ENCODE peak calls at places on chromosomes 1 and 21, in ten cellular contexts. Q is NCI-H146; X is activated naive CD8-positive, alpha-beta T cell treated with anti-CD3 and anti-CD28 coated beads for 36 hours; T is body of pancreas; D is IMR-90; U is COLO829; Z is SJSA1; B is amniotic epithelial cell; O is pancreas; W is aorta. M is an unnamed sample.
A peak's percentile ranks its signal among the peaks of the same experiment; 100 is the strongest.

GRCh38 chr1:116880952-116881351 is 28.8 kb upstream of the PTGFRN start:
- DNase-seq in T (peak; percentile 69), U (no peak), W (no peak), X (no peak), Z (no peak), D (no peak), B (no peak), Q (no peak), O (no peak), M (no peak)

GRCh38 chr1:22952694-22953391 is 19.8 kb downstream of the LACTBL1 start:
- DNase-seq in T (no peak), U (no peak), W (no peak), O (no peak), D (no peak), X (peak; percentile 6), Q (no peak), Z (no peak), B (no peak), M (no peak)

GRCh38 chr1:16717174-16718108 is 22.9 kb upstream of the RNU1-4 start:
- DNase-seq in U (no peak), T (no peak), O (peak; percentile 63), Q (no peak), W (peak; percentile 83), Z (no peak), X (no peak), D (no peak), B (no peak), M (peak; percentile 31)

GRCh38 chr1:228152097-228152917 is 2.6 kb downstream of the GJC2 start:
- DNase-seq in Q (no peak), U (no peak), B (no peak), O (peak; percentile 26), W (peak; percentile 72), D (no peak), Z (no peak), X (no peak), T (no peak), M (no peak)

GRCh38 chr1:160850541-160850940 is 12.1 kb downstream of the CD244 start:
- DNase-seq in U (no peak), D (no peak), Q (no peak), O (no peak), X (no peak), W (no peak), T (no peak), Z (no peak), B (no peak), M (no peak)

GRCh38 chr1:228735871-228736586 is 750 bp downstream of the RHOU start:
- DNase-seq in Z (peak; percentile 50), O (peak; percentile 78), U (no peak), X (peak; percentile 7), D (peak; percentile 15), B (no peak), W (peak; percentile 84), T (peak; percentile 70), Q (peak; percentile 17), M (no peak)

GRCh38 chr1:70586046-70586445 is 175.0 kb downstream of the CTH start:
- DNase-seq in O (no peak), D (no peak), W (no peak), X (no peak), Q (no peak), B (no peak), T (no peak), U (no peak), Z (no peak), M (no peak)

GRCh38 chr1:238951809-238952208 is 434.6 kb upstream of the CHRM3 start:
- DNase-seq in W (no peak), O (no peak), Q (peak; percentile 0), X (no peak), B (peak; percentile 23), Z (no peak), T (peak; percentile 13), U (peak; percentile 60), D (peak; percentile 33), M (peak; percentile 4)

GRCh38 chr1:161037661-161038522 is 872 bp downstream of the TSTD1 start:
- DNase-seq in Q (peak; percentile 46), U (no peak), O (no peak), Z (no peak), D (no peak), X (no peak), W (no peak), T (peak; percentile 59), B (no peak), M (peak; percentile 42)

GRCh38 chr1:198113302-198113701 is 43.5 kb upstream of the NEK7 start:
- DNase-seq in T (no peak), B (peak; percentile 74), O (no peak), U (no peak), W (no peak), Q (no peak), Z (no peak), D (peak; percentile 76), X (no peak), M (no peak)

GRCh38 chr1:223454959-223455358 is 61.7 kb downstream of the CCDC185 start:
- DNase-seq in D (no peak), T (no peak), X (no peak), Z (no peak), W (no peak), B (no peak), O (no peak), U (no peak), Q (no peak), M (no peak)

GRCh38 chr1:21294266-21295058 is 4.2 kb upstream of the ECE1 start:
- DNase-seq in X (peak; percentile 91), T (peak; percentile 61), D (no peak), W (no peak), U (no peak), B (no peak), Z (peak; percentile 25), O (no peak), Q (no peak), M (peak; percentile 71)

GRCh38 chr1:224637510-224637909 is 21.4 kb downstream of the CNIH3 start:
- DNase-seq in B (peak; percentile 77), D (peak; percentile 95), W (no peak), T (peak; percentile 71), Z (peak; percentile 98), Q (no peak), X (no peak), O (no peak), U (no peak), M (peak; percentile 88)

GRCh38 chr21:45443595-45444181 is 38.7 kb downstream of the COL18A1 start:
- DNase-seq in O (no peak), T (no peak), D (no peak), Q (no peak), B (no peak), Z (no peak), W (peak; percentile 71), U (no peak), X (no peak), M (no peak)

GRCh38 chr21:33824156-33824941 is 91.3 kb downstream of the ATP5PO start:
- DNase-seq in T (no peak), X (no peak), Z (peak; percentile 89), U (no peak), B (no peak), O (no peak), W (no peak), D (no peak), Q (no peak), M (no peak)

GRCh38 chr21:35084869-35085268 is 35.8 kb upstream of the RUNX1 start:
- DNase-seq in Z (peak; percentile 90), O (no peak), D (peak; percentile 99), X (no peak), Q (no peak), T (no peak), U (peak; percentile 56), B (peak; percentile 90), W (no peak), M (peak; percentile 54)

GRCh38 chr1:110216844-110217444 is 6.8 kb downstream of the KCNC4 start:
- DNase-seq in U (no peak), Q (no peak), Z (no peak), X (no peak), T (no peak), D (no peak), O (no peak), B (no peak), W (no peak), M (no peak)

GRCh38 chr1:223482766-223483165 is 89.6 kb downstream of the CCDC185 start:
- DNase-seq in W (no peak), D (no peak), X (no peak), T (no peak), Z (no peak), O (no peak), Q (no peak), B (peak; percentile 12), U (no peak), M (no peak)

M was measured in PC-9.